ENCODE peak calls at places on chromosomes 5 and 9, in eight cellular contexts. J is ovary; O is K562; T is testis; C is OCI-LY7; N is CD8-positive, alpha-beta memory T cell; L is astrocyte; R is A549. A is an unnamed sample. For H3K4me1 and H3K9me3, the result is how much of the 10 kb centered on the place peaks cover.

GRCh38 chr5:89283758-89284493 is 400.9 kb upstream of the MEF2C start:
- DNase-seq in J (no peak), O (no peak), T (no peak), C (no peak), N (no peak), L (no peak), R (no peak), A (no peak)

GRCh38 chr9:3954950-3955670 is 344.8 kb downstream of the GLIS3 start:
- DNase-seq in J (peak), O (peak), T (no peak), C (no peak), N (no peak), L (no peak), R (no peak), A (no peak)

GRCh38 chr5:220008-220407 is 1.9 kb downstream of the SDHA start:
- DNase-seq in J (no peak), O (no peak), T (no peak), C (no peak), N (peak), L (no peak), R (no peak), A (no peak)

GRCh38 chr5:132203916-132204315 is 23.7 kb downstream of the P4HA2 start:
- DNase-seq in J (no peak), O (no peak), T (no peak), C (no peak), N (no peak), L (no peak), R (no peak), A (no peak)

GRCh38 chr9:82539126-82539525 is 523.8 kb downstream of the RASEF start:
- DNase-seq in J (no peak), O (no peak), T (no peak), C (no peak), N (no peak), L (no peak), R (no peak), A (no peak)

GRCh38 chr5:92884464-92884863 is 696.6 kb downstream of the NR2F1-AS1 start:
- DNase-seq in J (no peak), O (no peak), T (no peak), C (no peak), N (no peak), L (no peak), R (no peak), A (no peak)

GRCh38 chr5:172106511-172107356 is 81.3 kb downstream of the STK10 start:
- DNase-seq in J (peak), O (peak), T (peak), C (peak), N (peak), L (no peak), R (peak), A (peak)

GRCh38 chr5:173188280-173188679 is 43.9 kb downstream of the BNIP1 start:
- DNase-seq in J (no peak), O (no peak), T (no peak), C (no peak), N (no peak), L (no peak), R (no peak), A (no peak)

GRCh38 chr5:157682257-157682656 is 10.9 kb downstream of the C5orf52 start:
- DNase-seq in J (no peak), O (no peak), T (no peak), C (no peak), N (no peak), L (no peak), R (no peak), A (no peak)

GRCh38 chr5:132500931-132501628 is 10.5 kb upstream of the IRF1 start:
- DNase-seq in J (no peak), O (peak), T (no peak), C (peak), N (peak), L (peak), R (peak), A (peak)

GRCh38 chr5:180910735-180911134 is 11.8 kb downstream of the BTNL8 start:
- DNase-seq in J (no peak), O (no peak), T (peak), C (no peak), N (no peak), L (no peak), R (no peak), A (no peak)

GRCh38 chr9:132078369-132079356 is 1.0 kb downstream of the MED27 start:
- DNase-seq in J (peak), O (peak), T (peak), C (peak), N (peak), L (peak), R (no peak), A (no peak)

GRCh38 chr5:95723632-95724369 is 7.3 kb upstream of the RHOBTB3 start:
- DNase-seq in J (peak), O (peak), T (peak), C (no peak), N (no peak), L (peak), R (no peak), A (no peak)

GRCh38 chr5:164998590-164998989 is 1493.2 kb downstream of the MAT2B start:
- DNase-seq in J (no peak), O (no peak), T (no peak), C (no peak), N (no peak), L (no peak), R (no peak), A (no peak)

GRCh38 chr9:68905129-68905528 is 108.8 kb downstream of the PRKACG start:
- DNase-seq in J (no peak), O (no peak), T (no peak), C (no peak), N (no peak), L (no peak), R (no peak), A (no peak)

GRCh38 chr9:113623851-113624485 is 160.4 kb downstream of the RGS3 start:
- DNase-seq in J (no peak), O (no peak), T (no peak), C (no peak), N (no peak), L (no peak), R (no peak), A (peak)
- H3K4me1 ChIP-seq in J (under half), O (under half), T (under half), C (under half), N (under half), L (half or more), R (under half), A (half or more)

GRCh38 chr5:25568294-25568693 is 923.5 kb upstream of the CDH10 start:
- DNase-seq in J (no peak), O (no peak), T (no peak), C (no peak), N (no peak), L (no peak), R (no peak), A (no peak)
- H3K9me3 ChIP-seq in J (under half), O (under half), T (under half), C (under half), N (under half), L (under half), R (under half), A (under half)

DNA sequence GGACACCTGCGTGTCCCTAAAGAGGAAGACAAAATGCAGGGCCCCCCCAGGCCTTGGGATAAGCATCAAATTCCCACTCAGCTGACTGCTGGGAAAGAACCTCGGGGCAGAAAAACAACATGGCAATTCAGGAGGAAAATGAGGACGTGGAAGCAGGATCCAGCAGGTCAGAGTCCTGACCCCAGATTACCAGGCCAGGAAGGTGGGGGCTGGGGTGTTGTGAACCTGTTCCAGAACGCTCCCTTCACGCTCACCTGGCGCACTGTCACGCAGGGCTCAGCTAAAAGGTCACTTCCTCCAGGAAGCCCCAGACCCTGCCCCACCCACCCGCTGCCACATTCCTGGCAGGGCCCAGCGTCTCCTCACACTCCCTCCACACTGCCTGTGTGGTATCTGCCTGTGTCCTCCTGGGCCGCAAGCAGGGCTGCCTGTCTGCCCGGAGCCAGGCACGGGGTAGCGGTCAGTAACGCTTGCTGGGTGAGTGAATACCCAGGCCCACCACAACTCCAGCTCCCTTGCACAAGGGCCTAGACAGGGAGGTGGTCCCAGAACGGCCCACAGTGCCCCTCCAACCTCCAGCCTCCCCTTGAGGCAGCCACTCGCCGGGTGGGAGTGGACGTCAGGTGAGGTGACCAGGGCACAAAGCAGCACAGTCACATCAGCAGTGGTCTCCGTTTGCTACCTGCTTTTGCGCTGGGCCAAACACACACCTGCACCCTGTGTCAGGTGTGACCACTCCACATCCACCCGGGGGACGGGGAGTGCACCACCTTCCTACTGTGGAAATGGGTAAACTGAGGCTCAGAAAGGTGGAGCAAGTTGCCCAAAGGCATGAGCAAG is 18.1 kb downstream of the VAV2 start:
- DNase-seq in J (no peak), O (no peak), T (no peak), C (no peak), N (no peak), L (no peak), R (no peak), A (no peak)
- H3K4me1 ChIP-seq in J (under half), O (under half), T (under half), C (under half), N (under half), L (under half), R (under half), A (half or more)

DNA sequence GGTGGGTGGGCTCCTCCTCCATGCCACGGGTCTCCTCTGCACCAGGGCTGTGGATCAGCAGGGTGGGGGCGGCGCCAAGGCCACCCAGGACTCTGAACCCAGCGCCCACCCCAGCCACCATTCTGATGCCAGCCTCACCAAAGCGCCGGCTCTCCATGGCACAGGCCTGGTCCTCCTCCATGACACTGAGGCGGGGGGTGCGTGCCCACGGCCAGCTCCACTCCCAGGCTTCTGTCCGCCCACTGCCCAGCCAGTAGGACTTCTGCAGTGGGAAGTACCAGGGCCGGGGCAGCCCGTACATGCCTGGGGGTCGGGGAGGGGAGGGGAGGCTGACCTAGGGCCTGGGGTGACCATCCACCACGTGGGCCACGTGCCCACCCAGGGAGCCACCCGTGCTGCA is 11.6 kb downstream of the ABCA2 start:
- DNase-seq in J (no peak), O (no peak), T (no peak), C (no peak), N (no peak), L (no peak), R (no peak), A (no peak)
- H3K9me3 ChIP-seq in J (under half), O (under half), T (under half), C (under half), N (under half), L (under half), R (under half), A (under half)

DNA sequence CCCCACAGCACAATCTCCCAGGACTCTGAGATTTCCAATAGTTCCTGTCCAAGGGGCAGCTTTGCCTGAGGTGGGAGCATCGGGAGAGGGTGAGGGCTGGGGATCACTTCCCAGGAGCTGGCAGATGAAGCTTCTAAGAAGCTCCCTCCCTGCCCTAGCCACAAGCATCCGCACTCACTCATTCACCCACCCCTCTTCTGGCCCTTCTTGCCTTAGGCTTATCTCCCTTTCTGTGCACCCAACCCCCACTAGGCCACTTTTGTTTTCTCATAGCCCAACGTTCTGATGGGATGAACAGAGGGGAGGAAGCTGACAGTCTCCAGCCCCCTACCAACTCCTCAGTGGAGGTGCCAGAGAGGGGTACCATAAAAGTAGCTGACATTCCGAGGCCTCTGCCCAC is 3.7 kb upstream of the PCDH1 start:
- DNase-seq in J (no peak), O (no peak), T (no peak), C (no peak), N (no peak), L (no peak), R (no peak), A (no peak)
- H3K4me1 ChIP-seq in J (under half), O (under half), T (under half), C (under half), N (under half), L (under half), R (under half), A (under half)

A was measured in SJSA1.